ENCODE peak calls at places on chromosome 19, in four cellular contexts. Q, R, E and K are unnamed samples.

GRCh38 chr19:32252333-32252669 is 93.1 kb upstream of the ZNF507 start:
- DNase-seq in Q (no peak), R (no peak), E (no peak), K (no peak)

GRCh38 chr19:45472557-45473365 is 5.0 kb downstream of the FOSB start:
- DNase-seq in Q (no peak), R (no peak), E (no peak), K (no peak)

GRCh38 chr19:28466107-28467045 is 746.6 kb downstream of the UQCRFS1 start:
- DNase-seq in Q (peak), R (peak), E (peak), K (peak)

GRCh38 chr19:14147797-14148605 is 11.6 kb upstream of the ASF1B start:
- DNase-seq in Q (peak), R (peak), E (peak), K (peak)

GRCh38 chr19:38265213-38265861 is 964 bp downstream of the SPINT2 start:
- DNase-seq in Q (peak), R (peak), E (no peak), K (peak)

GRCh38 chr19:46924874-46925547 is 64.2 kb downstream of the ARHGAP35 start:
- DNase-seq in Q (no peak), R (peak), E (peak), K (no peak)

GRCh38 chr19:55809381-55810058 is 22.3 kb downstream of the NLRP11 start:
- DNase-seq in Q (peak), R (no peak), E (peak), K (peak)

GRCh38 chr19:53947624-53948023 is 15.1 kb upstream of the CACNG8 start:
- DNase-seq in Q (no peak), R (no peak), E (no peak), K (peak)

GRCh38 chr19:35760711-35761349 is 2.9 kb downstream of the PROSER3 start:
- DNase-seq in Q (no peak), R (no peak), E (no peak), K (no peak)

GRCh38 chr19:5623397-5624153 is 692 bp downstream of the SAFB start:
- DNase-seq in Q (peak), R (no peak), E (no peak), K (no peak)

GRCh38 chr19:15869109-15869555 is 28.7 kb downstream of the CYP4F2 start:
- DNase-seq in Q (peak), R (peak), E (peak), K (peak)

GRCh38 chr19:18306209-18306902 is 16.5 kb downstream of the LSM4 start:
- DNase-seq in Q (no peak), R (no peak), E (no peak), K (peak)

GRCh38 chr19:35292986-35293732 is 1.2 kb downstream of the MAG start:
- DNase-seq in Q (peak), R (no peak), E (peak), K (no peak)

GRCh38 chr19:7831452-7831851 is 1.4 kb downstream of the EVI5L start:
- DNase-seq in Q (peak), R (no peak), E (peak), K (peak)

GRCh38 chr19:33055718-33056117 is 9.0 kb downstream of the RHPN2 start:
- DNase-seq in Q (no peak), R (no peak), E (no peak), K (no peak)

GRCh38 chr19:3580156-3580955 is 4.9 kb upstream of the GIPC3 start:
- DNase-seq in Q (no peak), R (no peak), E (no peak), K (no peak)

GRCh38 chr19:23415034-23415433 is 19.8 kb upstream of the ZNF91 start:
- DNase-seq in Q (no peak), R (no peak), E (no peak), K (no peak)

GRCh38 chr19:4700573-4700970 is 23.1 kb downstream of the DPP9 start:
- DNase-seq in Q (no peak), R (no peak), E (no peak), K (no peak)

GRCh38 chr19:12364391-12365093 is 941 bp downstream of the ZNF442 start:
- DNase-seq in Q (no peak), R (peak), E (peak), K (peak)

GRCh38 chr19:11674067-11674492 is 64.7 kb downstream of the ZNF823 start:
- DNase-seq in Q (no peak), R (no peak), E (no peak), K (no peak)